ENCODE peak calls at places on chromosomes 12 and 14, in five cellular contexts. U, L, A, W and I are unnamed samples.

GRCh38 chr12:57459055-57459749 is 383 bp upstream of the GLI1 start:
- DNase-seq in L (peak; percentile 94), W (peak; percentile 96), A (peak; percentile 88), U (peak; percentile 98), I (peak; percentile 86)

GRCh38 chr12:47105914-47106674 is 26.3 kb upstream of the AMIGO2 start:
- DNase-seq in W (no peak), U (no peak), L (peak; percentile 61), A (no peak), I (no peak)

GRCh38 chr12:64610660-64611429 is 550 bp downstream of the RASSF3 start:
- DNase-seq in U (peak; percentile 76), L (peak; percentile 69), A (peak; percentile 58), W (peak; percentile 65), I (no peak)

GRCh38 chr12:99111600-99111999 is 466.5 kb downstream of the APAF1 start:
- DNase-seq in U (no peak), L (no peak), W (no peak), A (no peak), I (no peak)

GRCh38 chr14:55256586-55256985 is 14.6 kb upstream of the FBXO34 start:
- DNase-seq in W (no peak), U (no peak), L (no peak), A (no peak), I (no peak)

GRCh38 chr12:84638811-84639368 is 273.7 kb downstream of the SLC6A15 start:
- DNase-seq in A (no peak), W (no peak), L (no peak), U (no peak), I (no peak)

GRCh38 chr12:122841544-122842321 is 6.5 kb downstream of the HIP1R start:
- DNase-seq in U (peak; percentile 63), W (no peak), A (no peak), L (peak; percentile 71), I (no peak)

GRCh38 chr12:132772551-132772950 is 10.9 kb upstream of the ANKLE2 start:
- DNase-seq in U (no peak), L (peak; percentile 34), W (no peak), A (no peak), I (no peak)

GRCh38 chr12:15701721-15702156 is 87.4 kb downstream of the EPS8 start:
- DNase-seq in A (no peak), W (no peak), L (no peak), U (peak; percentile 66), I (no peak)

GRCh38 chr12:69440016-69440415 is 30.2 kb upstream of the FRS2 start:
- DNase-seq in A (no peak), L (no peak), W (no peak), U (no peak), I (no peak)

GRCh38 chr12:91877022-91877421 is 268.6 kb downstream of the BTG1 start:
- DNase-seq in A (peak; percentile 85), L (peak; percentile 52), W (peak; percentile 88), U (peak; percentile 77), I (no peak)

GRCh38 chr12:43737646-43738045 is 20.9 kb downstream of the PUS7L start:
- DNase-seq in W (no peak), U (no peak), A (no peak), L (no peak), I (no peak)

GRCh38 chr12:19192709-19193108 is 63.2 kb downstream of the PLEKHA5 start:
- DNase-seq in L (no peak), A (no peak), U (no peak), W (no peak), I (no peak)

GRCh38 chr14:106318700-106319099 is 792.3 kb downstream of the TMEM121 start:
- DNase-seq in L (no peak), W (peak; percentile 40), A (no peak), U (no peak), I (no peak)

GRCh38 chr14:31961881-31962280 is 115.2 kb upstream of the ARHGAP5 start:
- DNase-seq in A (no peak), L (no peak), U (no peak), W (no peak), I (no peak)

GRCh38 chr12:91163116-91163515 is 19.5 kb downstream of the DCN start:
- DNase-seq in W (no peak), U (no peak), A (no peak), L (no peak), I (no peak)

GRCh38 chr14:96136361-96136760 is 68.3 kb upstream of the BDKRB2 start:
- DNase-seq in L (no peak), W (no peak), U (peak; percentile 73), A (no peak), I (no peak)